ENCODE peak calls at places on chromosomes 7 and 10, in four cellular contexts. One of them, this sample, is unnamed.

GRCh38 chr7:112665709-112666108 is 124.5 kb downstream of the TMEM168 start:
- DNase-seq in K562: peak; percentile 10
- DNase-seq in HepG2: no peak
- DNase-seq in GM12878: no peak
- DNase-seq in this sample: no peak

GRCh38 chr10:12547301-12547771 is 198.0 kb downstream of the CAMK1D start:
- DNase-seq in K562: no peak
- DNase-seq in HepG2: no peak
- DNase-seq in GM12878: no peak
- DNase-seq in this sample: no peak

GRCh38 chr7:2011266-2012043 is 221.3 kb downstream of the MAD1L1 start:
- DNase-seq in K562: no peak
- DNase-seq in HepG2: no peak
- DNase-seq in GM12878: no peak
- DNase-seq in this sample: no peak

GRCh38 chr7:54476609-54477008 is 65.6 kb upstream of the VSTM2A start:
- DNase-seq in K562: no peak
- DNase-seq in HepG2: no peak
- DNase-seq in GM12878: no peak
- DNase-seq in this sample: no peak

GRCh38 chr7:97024209-97025129 is at the start of gene DLX5:
- DNase-seq in K562: no peak
- DNase-seq in HepG2: peak; percentile 18
- DNase-seq in GM12878: no peak
- DNase-seq in this sample: no peak

GRCh38 chr7:73442903-73443542 is 9.4 kb downstream of the FZD9 start:
- DNase-seq in K562: no peak
- DNase-seq in HepG2: no peak
- DNase-seq in GM12878: no peak
- DNase-seq in this sample: no peak

GRCh38 chr7:94556028-94556427 is 46.4 kb downstream of the CASD1 start:
- DNase-seq in K562: no peak
- DNase-seq in HepG2: no peak
- DNase-seq in GM12878: no peak
- DNase-seq in this sample: no peak

GRCh38 chr7:151727579-151728285 is 149.2 kb downstream of the PRKAG2 start:
- DNase-seq in K562: peak; percentile 64
- DNase-seq in HepG2: no peak
- DNase-seq in GM12878: no peak
- DNase-seq in this sample: peak; percentile 87

GRCh38 chr10:62626817-62627216 is 177.7 kb upstream of the ADO start:
- DNase-seq in K562: no peak
- DNase-seq in HepG2: no peak
- DNase-seq in GM12878: no peak
- DNase-seq in this sample: no peak

GRCh38 chr7:43303740-43304241 is 191.3 kb downstream of the HECW1 start:
- DNase-seq in K562: peak; percentile 3
- DNase-seq in HepG2: no peak
- DNase-seq in GM12878: no peak
- DNase-seq in this sample: no peak

GRCh38 chr7:105649727-105650381 is 68.6 kb upstream of the EFCAB10 start:
- DNase-seq in K562: no peak
- DNase-seq in HepG2: no peak
- DNase-seq in GM12878: no peak
- DNase-seq in this sample: no peak

GRCh38 chr7:90613088-90613498 is 17.0 kb downstream of the CDK14 start:
- DNase-seq in K562: no peak
- DNase-seq in HepG2: no peak
- DNase-seq in GM12878: peak; percentile 69
- DNase-seq in this sample: peak; percentile 61

GRCh38 chr10:76558996-76559888 is 1078.4 kb downstream of the KCNMA1 start:
- DNase-seq in K562: no peak
- DNase-seq in HepG2: no peak
- DNase-seq in GM12878: no peak
- DNase-seq in this sample: no peak

GRCh38 chr10:127267442-127267841 is 71.1 kb upstream of the INSYN2A start:
- DNase-seq in K562: no peak
- DNase-seq in HepG2: no peak
- DNase-seq in GM12878: no peak
- DNase-seq in this sample: no peak

GRCh38 chr7:64559206-64559605 is 3.7 kb downstream of the ZNF680 start:
- DNase-seq in K562: peak; percentile 51
- DNase-seq in HepG2: no peak
- DNase-seq in GM12878: no peak
- DNase-seq in this sample: peak; percentile 40

GRCh38 chr10:12716042-12716441 is 285.5 kb downstream of the CCDC3 start:
- DNase-seq in K562: no peak
- DNase-seq in HepG2: no peak
- DNase-seq in GM12878: no peak
- DNase-seq in this sample: no peak

GRCh38 chr7:155322530-155322929 is 24.9 kb downstream of the INSIG1 start:
- DNase-seq in K562: no peak
- DNase-seq in HepG2: no peak
- DNase-seq in GM12878: no peak
- DNase-seq in this sample: no peak

GRCh38 chr10:121710207-121710606 is 112.0 kb upstream of the FGFR2 start:
- DNase-seq in K562: no peak
- DNase-seq in HepG2: no peak
- DNase-seq in GM12878: no peak
- DNase-seq in this sample: no peak

GRCh38 chr7:108080094-108080656 is 50.0 kb downstream of the LAMB4 start:
- DNase-seq in K562: peak; percentile 88
- DNase-seq in HepG2: no peak
- DNase-seq in GM12878: no peak
- DNase-seq in this sample: peak; percentile 37

GRCh38 chr7:21640150-21640549 is 97.3 kb downstream of the DNAH11 start:
- DNase-seq in K562: no peak
- DNase-seq in HepG2: no peak
- DNase-seq in GM12878: no peak
- DNase-seq in this sample: no peak

GRCh38 chr10:490256-490655 is 199.2 kb downstream of the DIP2C start:
- DNase-seq in K562: no peak
- DNase-seq in HepG2: no peak
- DNase-seq in GM12878: no peak
- DNase-seq in this sample: no peak

GRCh38 chr10:27256790-27257189 is 16.2 kb upstream of the ACBD5 start:
- DNase-seq in K562: no peak
- DNase-seq in HepG2: no peak
- DNase-seq in GM12878: no peak
- DNase-seq in this sample: no peak

GRCh38 chr10:79397575-79398303 is 47.7 kb downstream of the ZCCHC24 start:
- DNase-seq in K562: no peak
- DNase-seq in HepG2: no peak
- DNase-seq in GM12878: no peak
- DNase-seq in this sample: no peak

DNA sequence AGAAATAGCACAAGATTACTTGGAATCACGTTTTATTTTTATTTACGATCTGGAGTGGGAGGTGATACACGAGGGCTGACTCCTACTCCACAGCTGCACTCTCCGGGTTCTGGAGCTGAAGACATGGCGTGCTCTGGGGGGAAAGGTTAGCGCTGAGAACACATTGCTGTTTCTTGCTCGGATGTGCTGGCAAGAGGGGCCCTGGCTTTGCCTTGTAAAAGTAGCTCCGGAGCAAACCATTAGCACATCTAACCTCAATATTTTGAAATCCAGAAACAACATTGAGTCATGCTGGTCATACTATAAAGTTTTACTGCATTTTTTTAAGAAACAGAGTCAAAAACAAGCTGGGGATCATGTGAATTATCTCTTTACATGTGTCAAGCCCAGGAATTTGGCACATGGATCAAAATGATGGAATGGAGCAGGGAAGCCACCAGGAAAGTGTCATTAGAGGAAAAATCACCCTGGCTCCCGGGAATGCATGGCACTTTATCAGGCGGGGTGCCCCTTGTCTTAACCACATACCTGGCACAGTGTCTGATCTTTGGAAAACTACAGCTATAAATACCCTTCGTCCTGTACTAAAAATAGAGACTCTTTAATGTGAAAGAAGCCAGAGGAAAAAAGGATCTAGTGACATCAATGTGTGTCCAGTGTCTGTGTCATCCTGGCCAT is 31.6 kb upstream of the LYZL1 start:
- DNase-seq in K562: no peak
- DNase-seq in HepG2: no peak
- DNase-seq in GM12878: no peak
- DNase-seq in this sample: no peak
- TF ChIP-seq POLR2AphosphoS5 in K562: no peak
- TF ChIP-seq POLR2AphosphoS5 in HepG2: no peak
- TF ChIP-seq POLR2AphosphoS5 in GM12878: no peak
- TF ChIP-seq POLR2AphosphoS5 in this sample: no peak

DNA sequence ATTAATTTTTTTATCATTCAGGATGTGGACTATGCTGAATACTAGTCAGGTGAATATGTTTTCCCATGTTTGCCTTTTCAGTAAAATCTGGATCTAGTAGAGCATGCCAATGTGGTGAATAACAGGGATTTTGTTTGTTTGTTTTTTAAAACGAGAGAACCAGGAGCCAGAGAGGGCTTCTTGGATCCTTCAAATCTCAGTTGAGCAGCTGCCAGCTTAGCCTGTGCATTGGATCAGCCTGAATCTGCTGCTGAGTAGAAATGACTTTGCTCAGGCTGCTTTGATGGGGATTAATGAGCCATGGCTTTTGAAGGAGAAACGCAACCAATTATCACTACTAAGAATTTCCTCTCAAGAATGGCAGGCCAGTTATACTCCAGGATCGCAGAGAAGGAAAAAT is 493.8 kb downstream of the ARL4A start:
- DNase-seq in K562: no peak
- DNase-seq in HepG2: no peak
- DNase-seq in GM12878: no peak
- DNase-seq in this sample: no peak
- TF ChIP-seq MYC in K562: no peak
- TF ChIP-seq MYC in HepG2: no peak
- TF ChIP-seq MYC in GM12878: no peak
- TF ChIP-seq MYC in this sample: no peak

GRCh38 chr10:3178070-3178469 is 5.5 kb upstream of the PITRM1 start:
- DNase-seq in K562: no peak
- DNase-seq in HepG2: no peak
- DNase-seq in GM12878: no peak
- DNase-seq in this sample: no peak

GRCh38 chr10:3180361-3180760 is 7.8 kb upstream of the PITRM1 start:
- DNase-seq in K562: no peak
- DNase-seq in HepG2: no peak
- DNase-seq in GM12878: no peak
- DNase-seq in this sample: no peak

GRCh38 chr10:3173173-3173878 is 744 bp upstream of the PITRM1 start:
- DNase-seq in K562: peak; percentile 91
- DNase-seq in HepG2: no peak
- DNase-seq in GM12878: no peak
- DNase-seq in this sample: no peak

GRCh38 chr10:3179174-3179573 is 6.6 kb upstream of the PITRM1 start:
- DNase-seq in K562: no peak
- DNase-seq in HepG2: no peak
- DNase-seq in GM12878: no peak
- DNase-seq in this sample: no peak
- TF ChIP-seq EZH2 in K562: no peak
- TF ChIP-seq EZH2 in HepG2: no peak
- TF ChIP-seq EZH2 in GM12878: no peak
- TF ChIP-seq EZH2 in this sample: no peak

GRCh38 chr10:29600067-29600466 is 34.7 kb downstream of the SVIL start:
- DNase-seq in K562: no peak
- DNase-seq in HepG2: no peak
- DNase-seq in GM12878: no peak
- DNase-seq in this sample: no peak
- TF ChIP-seq POLR2AphosphoS5 in K562: no peak
- TF ChIP-seq POLR2AphosphoS5 in HepG2: no peak
- TF ChIP-seq POLR2AphosphoS5 in GM12878: no peak
- TF ChIP-seq POLR2AphosphoS5 in this sample: no peak